ENCODE peak calls at places on chromosomes 7 and 10, in four cellular contexts. E, R, K and Y are unnamed samples.

GRCh38 chr7:36651404-36651803 is 72.9 kb downstream of the AOAH start:
- DNase-seq in K (no peak), E (no peak), R (peak; percentile 10), Y (no peak)

GRCh38 chr7:140640060-140640611 is 477 bp downstream of the DENND2A start:
- DNase-seq in R (peak; percentile 56), K (no peak), E (no peak), Y (no peak)

GRCh38 chr10:114259825-114260224 is 20.8 kb downstream of the VWA2 start:
- DNase-seq in R (peak; percentile 88), K (no peak), E (no peak), Y (no peak)

GRCh38 chr10:51183783-51184182 is 109.5 kb downstream of the PRKG1 start:
- DNase-seq in E (no peak), K (no peak), R (no peak), Y (no peak)

GRCh38 chr7:117225536-117225935 is 97.3 kb downstream of the WNT2 start:
- DNase-seq in E (no peak), K (no peak), R (no peak), Y (no peak)

GRCh38 chr10:53233759-53234158 is 461.2 kb upstream of the MBL2 start:
- DNase-seq in E (no peak), R (no peak), K (no peak), Y (no peak)

GRCh38 chr10:8052344-8052969 is 2.0 kb upstream of the GATA3 start:
- DNase-seq in K (no peak), R (no peak), E (no peak), Y (no peak)

GRCh38 chr7:90677742-90678439 is 81.8 kb downstream of the CDK14 start:
- DNase-seq in R (no peak), K (no peak), E (no peak), Y (no peak)

GRCh38 chr10:84308481-84309304 is 19.7 kb upstream of the CCSER2 start:
- DNase-seq in K (peak; percentile 44), E (no peak), R (no peak), Y (no peak)

GRCh38 chr7:96084880-96085551 is 236.9 kb downstream of the SLC25A13 start:
- DNase-seq in R (peak; percentile 31), K (no peak), E (no peak), Y (no peak)

GRCh38 chr10:70440296-70441160 is 953 bp downstream of the NODAL start:
- DNase-seq in R (no peak), E (no peak), K (no peak), Y (no peak)

GRCh38 chr10:58350619-58351323 is 16.0 kb downstream of the UBE2D1 start:
- DNase-seq in R (no peak), K (no peak), E (no peak), Y (no peak)

GRCh38 chr10:46305430-46305808 is 18.6 kb downstream of the ANTXRL start:
- DNase-seq in R (no peak), K (no peak), E (no peak), Y (no peak)

GRCh38 chr7:143906895-143907294 is 4.9 kb upstream of the TCAF1 start:
- DNase-seq in R (no peak), K (no peak), E (no peak), Y (no peak)

GRCh38 chr10:51747211-51747610 is 47.8 kb upstream of the CSTF2T start:
- DNase-seq in R (no peak), K (no peak), E (no peak), Y (no peak)

GRCh38 chr10:119030421-119031250 is 1.1 kb downstream of the NANOS1 start:
- DNase-seq in K (peak; percentile 27), E (peak; percentile 82), R (peak; percentile 10), Y (peak; percentile 89)